ENCODE peak calls at places on chromosome 17, in six cellular contexts. D is A549, U is HepG2, V is SK-N-SH, E is K562, J is GM12878. S is an unnamed sample.

GRCh38 chr17:70677783-70678647 is 508.7 kb downstream of the KCNJ2 start:
- DNase-seq in D (no peak), U (peak), V (no peak), E (no peak), J (no peak), S (no peak)

GRCh38 chr17:61786088-61786487 is 77.2 kb downstream of the BRIP1 start:
- DNase-seq in D (no peak), U (no peak), V (no peak), E (no peak), J (no peak), S (no peak)

GRCh38 chr17:66094727-66095126 is 97.2 kb downstream of the CEP112 start:
- DNase-seq in D (no peak), U (no peak), V (no peak), E (no peak), J (no peak), S (no peak)

GRCh38 chr17:60959011-60959410 is 281.4 kb downstream of the BCAS3 start:
- DNase-seq in D (no peak), U (no peak), V (no peak), E (no peak), J (no peak), S (no peak)

GRCh38 chr17:77145209-77145608 is 4.4 kb downstream of the SEC14L1 start:
- DNase-seq in D (no peak), U (no peak), V (no peak), E (no peak), J (peak), S (no peak)

GRCh38 chr17:30992551-30992950 is 21.7 kb downstream of the RNF135 start:
- DNase-seq in D (no peak), U (no peak), V (no peak), E (no peak), J (no peak), S (no peak)

GRCh38 chr17:62653831-62654829 is 26.7 kb downstream of the MRC2 start:
- DNase-seq in D (no peak), U (no peak), V (peak), E (peak), J (no peak), S (no peak)

GRCh38 chr17:8673621-8674020 is 43.1 kb upstream of the MYH10 start:
- DNase-seq in D (no peak), U (no peak), V (peak), E (no peak), J (no peak), S (no peak)

GRCh38 chr17:32732900-32733299 is 144.0 kb downstream of the MYO1D start:
- DNase-seq in D (no peak), U (no peak), V (no peak), E (no peak), J (no peak), S (no peak)

GRCh38 chr17:31513731-31514427 is 122.4 kb downstream of the RAB11FIP4 start:
- DNase-seq in D (no peak), U (no peak), V (no peak), E (no peak), J (no peak), S (no peak)

GRCh38 chr17:73356561-73357170 is 44.9 kb upstream of the CDC42EP4 start:
- DNase-seq in D (no peak), U (no peak), V (peak), E (no peak), J (no peak), S (no peak)

GRCh38 chr17:50478391-50479361 is at the start of gene RSAD1:
- DNase-seq in D (peak), U (peak), V (peak), E (peak), J (peak), S (peak)

GRCh38 chr17:38418693-38419507 is 9.4 kb upstream of the ARHGAP23 start:
- DNase-seq in D (no peak), U (no peak), V (peak), E (peak), J (no peak), S (no peak)

GRCh38 chr17:78335176-78335575 is 24.7 kb downstream of the SOCS3 start:
- DNase-seq in D (no peak), U (no peak), V (no peak), E (no peak), J (no peak), S (no peak)

GRCh38 chr17:1515640-1516402 is 591 bp downstream of the INPP5K start:
- DNase-seq in D (peak), U (peak), V (peak), E (no peak), J (peak), S (peak)

GRCh38 chr17:7717756-7718350 is 309 bp downstream of the DNAH2 start:
- DNase-seq in D (peak), U (no peak), V (no peak), E (no peak), J (no peak), S (no peak)

GRCh38 chr17:56908061-56908542 is 5.7 kb downstream of the TRIM25 start:
- DNase-seq in D (no peak), U (no peak), V (no peak), E (no peak), J (peak), S (no peak)

GRCh38 chr17:82245144-82246039 is 16.6 kb downstream of the SLC16A3 start:
- DNase-seq in D (no peak), U (no peak), V (no peak), E (no peak), J (no peak), S (no peak)

GRCh38 chr17:77645441-77646430 is 312.8 kb upstream of the TNRC6C start:
- DNase-seq in D (no peak), U (no peak), V (no peak), E (no peak), J (no peak), S (no peak)

GRCh38 chr17:77002103-77003045 is 134.2 kb downstream of the MGAT5B start:
- DNase-seq in D (peak), U (peak), V (peak), E (no peak), J (no peak), S (peak)

GRCh38 chr17:2177235-2177811 is 122.4 kb downstream of the HIC1 start:
- DNase-seq in D (no peak), U (peak), V (no peak), E (no peak), J (no peak), S (no peak)

DNA sequence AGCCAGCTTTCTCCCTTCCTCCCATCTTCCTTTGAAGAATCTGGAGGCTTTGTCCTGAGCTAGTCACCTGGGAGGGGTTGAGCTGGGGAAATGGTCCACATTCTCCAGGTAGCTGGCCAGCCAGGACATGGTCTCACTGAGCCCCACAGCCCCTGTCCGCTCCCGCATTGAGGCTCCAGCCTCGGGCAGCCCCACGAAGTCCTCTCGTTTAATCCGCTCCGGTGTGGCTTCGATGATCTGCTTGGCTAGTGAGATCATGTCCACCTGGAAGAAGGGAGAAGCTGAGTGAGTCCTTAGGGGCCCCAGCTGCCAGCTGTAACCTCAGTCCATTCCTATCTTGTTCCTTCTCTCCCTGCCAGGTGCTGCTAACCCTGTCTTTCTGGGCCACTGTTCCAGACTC is 2.7 kb upstream of the SPAG7 start:
- DNase-seq in D (no peak), U (no peak), V (no peak), E (no peak), J (no peak), S (no peak)
- H3K27ac ChIP-seq in D (no peak), U (peak), V (peak), E (peak), J (no peak), S (no peak)

GRCh38 chr17:39872700-39873099 is 4.7 kb downstream of the ZPBP2 start:
- DNase-seq in D (no peak), U (peak), V (no peak), E (no peak), J (no peak), S (no peak)
- TF ChIP-seq RAD21 in D (peak), U (no peak), V (peak), E (no peak), J (peak), S (peak)

DNA sequence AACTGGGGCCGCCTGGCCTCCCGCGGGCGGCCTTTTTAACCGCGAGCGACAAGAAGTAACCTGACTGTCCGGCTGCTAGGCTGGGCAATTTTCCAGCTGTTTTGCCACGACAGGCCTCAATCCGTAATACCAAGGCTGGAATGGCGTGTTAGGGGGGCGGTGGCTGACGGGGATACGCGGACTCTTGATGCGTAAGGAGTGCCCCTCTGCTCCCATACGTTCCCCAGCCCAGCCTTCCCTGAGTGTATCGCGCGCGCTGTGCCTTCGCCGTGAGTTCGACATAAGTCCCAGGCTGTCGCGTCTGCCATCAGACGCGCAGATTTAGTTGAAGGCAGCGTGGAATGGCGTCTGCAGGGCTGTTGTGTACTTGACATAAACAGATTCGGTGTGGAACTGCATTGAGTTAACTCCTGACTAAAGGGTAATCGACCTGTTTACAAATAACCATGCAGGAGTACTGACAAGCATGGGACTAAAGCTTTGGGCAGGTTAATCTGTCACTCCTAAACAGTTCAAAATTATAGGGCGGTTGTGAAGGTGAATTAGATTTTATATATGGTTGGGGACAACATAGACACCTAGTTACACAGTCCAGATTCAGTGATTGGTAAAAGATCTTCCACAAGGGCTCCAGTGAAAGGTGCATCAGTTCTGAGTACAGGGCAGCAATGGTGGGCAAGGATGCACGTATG is 16.6 kb upstream of the ERN1 start:
- DNase-seq in D (peak), U (peak), V (peak), E (no peak), J (no peak), S (no peak)
- TF ChIP-seq REST in D (no peak), U (no peak), V (no peak), E (no peak), J (no peak), S (no peak)

DNA sequence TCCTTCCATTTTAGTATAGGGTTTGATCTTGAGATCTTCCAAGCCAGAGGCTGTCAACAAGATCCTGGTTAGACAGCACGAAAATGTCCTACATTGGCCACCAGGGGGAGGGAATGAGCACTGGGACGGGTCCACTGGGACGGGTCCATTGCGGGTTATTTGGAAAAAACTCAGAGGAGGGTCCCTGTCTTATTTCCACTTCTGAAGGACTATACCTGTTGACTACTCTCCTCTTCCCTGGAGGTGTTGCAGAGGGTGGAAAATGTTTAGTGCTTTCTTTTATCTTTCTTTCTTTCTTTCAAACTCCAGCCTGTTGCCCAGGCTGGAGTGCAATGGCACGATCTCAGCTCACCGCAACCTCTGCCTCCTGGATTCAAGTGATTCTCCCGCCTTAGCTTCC is 2.5 kb downstream of the TTLL6 start:
- DNase-seq in D (peak), U (peak), V (peak), E (peak), J (no peak), S (peak)
- H3K27ac ChIP-seq in D (no peak), U (no peak), V (no peak), E (no peak), J (no peak), S (no peak)

GRCh38 chr17:42849031-42849430 is 2.0 kb upstream of the AOC3 start:
- DNase-seq in D (no peak), U (no peak), V (no peak), E (no peak), J (no peak), S (no peak)
- TF ChIP-seq RAD21 in D (no peak), U (no peak), V (no peak), E (no peak), J (no peak), S (no peak)

DNA sequence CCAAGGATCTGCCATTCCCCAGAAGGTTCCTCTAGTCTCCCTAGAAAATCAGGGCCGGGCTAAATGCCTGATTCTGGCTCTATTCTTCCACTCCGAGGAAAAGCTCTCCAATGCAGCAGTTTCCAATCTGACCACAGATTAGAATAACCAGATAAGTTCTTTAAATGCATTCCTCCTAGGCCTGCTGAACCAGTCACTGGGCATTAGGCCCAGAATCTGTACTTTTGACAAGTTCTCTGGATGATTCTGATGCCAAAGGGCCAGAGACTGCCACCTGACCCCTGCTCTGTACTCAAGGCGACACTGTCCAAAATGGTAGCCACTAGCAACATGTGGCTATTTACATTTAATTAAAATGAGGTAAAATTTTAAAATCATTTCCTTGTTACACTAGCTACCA is 22.3 kb downstream of the MAP3K14 start:
- DNase-seq in D (no peak), U (no peak), V (peak), E (no peak), J (no peak), S (no peak)
- TF ChIP-seq REST in D (no peak), U (no peak), V (peak), E (no peak), J (no peak), S (no peak)

GRCh38 chr17:64063766-64064224 is 43.4 kb upstream of the ICAM2 start:
- DNase-seq in D (peak), U (peak), V (peak), E (peak), J (no peak), S (no peak)
- H3K27ac ChIP-seq in D (no peak), U (no peak), V (no peak), E (no peak), J (peak), S (no peak)

DNA sequence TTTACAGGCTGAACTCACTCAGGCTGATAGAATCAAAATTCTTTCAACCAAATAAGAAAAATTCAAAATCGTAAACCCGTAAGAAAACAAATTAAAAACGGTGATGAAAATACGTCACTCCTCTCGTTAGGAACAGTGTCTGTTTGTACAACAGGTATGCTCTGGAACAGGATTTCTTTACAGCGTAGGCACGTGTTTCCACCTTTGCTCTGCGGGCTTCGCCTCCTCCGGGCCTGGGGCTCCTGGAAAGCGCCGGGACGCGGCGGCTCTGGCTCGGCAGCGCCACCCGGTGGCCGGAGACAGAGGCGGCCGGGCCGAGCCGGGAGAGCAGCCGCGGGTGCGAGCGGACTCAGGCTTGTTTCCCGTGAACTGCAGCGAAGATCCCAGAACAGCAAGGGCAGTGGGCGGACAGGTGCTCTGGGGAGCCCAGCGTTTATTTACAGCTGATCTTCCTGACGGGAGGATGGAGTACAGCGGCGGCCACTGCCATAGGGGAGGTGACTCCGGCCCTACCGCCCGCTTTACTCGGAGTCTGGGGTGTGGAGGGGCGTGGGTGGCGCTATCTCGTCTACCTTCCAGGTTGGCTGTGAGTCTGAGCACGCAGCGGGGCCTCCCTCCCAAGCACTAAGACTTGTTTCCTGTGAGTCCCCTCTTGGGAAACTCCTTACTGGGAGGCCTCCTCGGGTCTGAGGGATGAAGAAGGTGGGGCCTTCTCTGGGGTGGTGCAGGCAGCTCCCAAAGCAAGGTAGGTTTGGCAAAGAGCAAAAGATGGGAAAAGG is 40.5 kb upstream of the ATP2A3 start:
- DNase-seq in D (peak), U (peak), V (peak), E (peak), J (peak), S (peak)
- TF ChIP-seq RAD21 in D (peak), U (peak), V (peak), E (peak), J (peak), S (peak)

DNA sequence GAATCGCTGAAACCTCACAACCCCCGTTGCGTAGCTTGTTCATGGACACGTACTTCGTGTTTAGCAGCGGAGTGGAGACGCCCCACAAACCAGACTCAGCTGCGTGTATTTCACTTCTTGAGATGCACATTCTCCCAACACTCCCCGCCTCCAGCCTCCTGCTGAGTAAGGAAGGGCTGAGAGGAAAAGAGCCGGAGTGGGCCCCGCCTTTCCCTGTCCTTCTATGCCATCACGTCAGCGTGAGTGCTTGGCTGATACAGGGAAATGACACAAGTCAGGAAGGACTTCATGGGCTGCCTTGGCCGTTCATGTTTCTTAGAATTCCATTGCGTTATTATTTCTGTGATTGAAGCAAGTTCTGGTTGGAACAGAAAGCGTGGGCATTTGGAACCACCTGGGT is 68.6 kb upstream of the CBX4 start:
- DNase-seq in D (no peak), U (no peak), V (no peak), E (no peak), J (no peak), S (no peak)
- TF ChIP-seq REST in D (no peak), U (no peak), V (no peak), E (no peak), J (no peak), S (no peak)

GRCh38 chr17:41976142-41976768 is 9.7 kb downstream of the CNP start:
- DNase-seq in D (no peak), U (no peak), V (no peak), E (no peak), J (no peak), S (no peak)
- H3K27ac ChIP-seq in D (no peak), U (no peak), V (no peak), E (no peak), J (peak), S (no peak)